ENCODE peak calls at places on chromosome 11, in six cellular contexts. One of them, this sample, is unnamed.

GRCh38 chr11:90756617-90757016 is 533.8 kb upstream of the CHORDC1 start:
- DNase-seq in activated naive CD4-positive, alpha-beta T cell: no peak
- DNase-seq in stimulated activated naive B cell treated with anti-CD40 and anti-IgM and Interleukin-4, amounts not matched to agents 10 μg/mL and 1 μg/mL and 100 μg/mL, for 72 hours: no peak
- DNase-seq in iPS-NIHi11: no peak
- DNase-seq in EL: no peak
- DNase-seq in posterior cingulate gyrus: no peak
- DNase-seq in this sample: no peak

GRCh38 chr11:77203901-77204755 is 76.1 kb downstream of the MYO7A start:
- DNase-seq in activated naive CD4-positive, alpha-beta T cell: no peak
- DNase-seq in stimulated activated naive B cell treated with anti-CD40 and anti-IgM and Interleukin-4, amounts not matched to agents 10 μg/mL and 1 μg/mL and 100 μg/mL, for 72 hours: no peak
- DNase-seq in iPS-NIHi11: no peak
- DNase-seq in EL: no peak
- DNase-seq in posterior cingulate gyrus: peak; percentile 71
- DNase-seq in this sample: no peak

GRCh38 chr11:33723238-33723881 is 12.9 kb downstream of the CD59 start:
- DNase-seq in activated naive CD4-positive, alpha-beta T cell: no peak
- DNase-seq in stimulated activated naive B cell treated with anti-CD40 and anti-IgM and Interleukin-4, amounts not matched to agents 10 μg/mL and 1 μg/mL and 100 μg/mL, for 72 hours: no peak
- DNase-seq in iPS-NIHi11: no peak
- DNase-seq in EL: peak; percentile 97
- DNase-seq in posterior cingulate gyrus: no peak
- DNase-seq in this sample: no peak

GRCh38 chr11:129224538-129224937 is 32.4 kb upstream of the ARHGAP32 start:
- DNase-seq in activated naive CD4-positive, alpha-beta T cell: no peak
- DNase-seq in stimulated activated naive B cell treated with anti-CD40 and anti-IgM and Interleukin-4, amounts not matched to agents 10 μg/mL and 1 μg/mL and 100 μg/mL, for 72 hours: no peak
- DNase-seq in iPS-NIHi11: no peak
- DNase-seq in EL: no peak
- DNase-seq in posterior cingulate gyrus: no peak
- DNase-seq in this sample: no peak

GRCh38 chr11:75802022-75802912 is 12.7 kb upstream of the UVRAG start:
- DNase-seq in activated naive CD4-positive, alpha-beta T cell: no peak
- DNase-seq in stimulated activated naive B cell treated with anti-CD40 and anti-IgM and Interleukin-4, amounts not matched to agents 10 μg/mL and 1 μg/mL and 100 μg/mL, for 72 hours: no peak
- DNase-seq in iPS-NIHi11: no peak
- DNase-seq in EL: no peak
- DNase-seq in posterior cingulate gyrus: peak; percentile 88
- DNase-seq in this sample: no peak

GRCh38 chr11:128324531-128325141 is 262.7 kb downstream of the ETS1 start:
- DNase-seq in activated naive CD4-positive, alpha-beta T cell: peak; percentile 45
- DNase-seq in stimulated activated naive B cell treated with anti-CD40 and anti-IgM and Interleukin-4, amounts not matched to agents 10 μg/mL and 1 μg/mL and 100 μg/mL, for 72 hours: no peak
- DNase-seq in iPS-NIHi11: no peak
- DNase-seq in EL: no peak
- DNase-seq in posterior cingulate gyrus: no peak
- DNase-seq in this sample: peak; percentile 65

GRCh38 chr11:32420937-32421532 is 14.3 kb downstream of the WT1 start:
- DNase-seq in activated naive CD4-positive, alpha-beta T cell: no peak
- DNase-seq in stimulated activated naive B cell treated with anti-CD40 and anti-IgM and Interleukin-4, amounts not matched to agents 10 μg/mL and 1 μg/mL and 100 μg/mL, for 72 hours: no peak
- DNase-seq in iPS-NIHi11: no peak
- DNase-seq in EL: no peak
- DNase-seq in posterior cingulate gyrus: peak; percentile 32
- DNase-seq in this sample: no peak

GRCh38 chr11:1486054-1486825 is at the start of gene MOB2:
- DNase-seq in activated naive CD4-positive, alpha-beta T cell: no peak
- DNase-seq in stimulated activated naive B cell treated with anti-CD40 and anti-IgM and Interleukin-4, amounts not matched to agents 10 μg/mL and 1 μg/mL and 100 μg/mL, for 72 hours: no peak
- DNase-seq in iPS-NIHi11: peak; percentile 69
- DNase-seq in EL: no peak
- DNase-seq in posterior cingulate gyrus: peak; percentile 88
- DNase-seq in this sample: no peak

GRCh38 chr11:115580927-115581680 is 76.9 kb upstream of the CADM1 start:
- DNase-seq in activated naive CD4-positive, alpha-beta T cell: no peak
- DNase-seq in stimulated activated naive B cell treated with anti-CD40 and anti-IgM and Interleukin-4, amounts not matched to agents 10 μg/mL and 1 μg/mL and 100 μg/mL, for 72 hours: no peak
- DNase-seq in iPS-NIHi11: no peak
- DNase-seq in EL: no peak
- DNase-seq in posterior cingulate gyrus: no peak
- DNase-seq in this sample: no peak

GRCh38 chr11:12137938-12138731 is 27.7 kb downstream of the MICAL2 start:
- DNase-seq in activated naive CD4-positive, alpha-beta T cell: no peak
- DNase-seq in stimulated activated naive B cell treated with anti-CD40 and anti-IgM and Interleukin-4, amounts not matched to agents 10 μg/mL and 1 μg/mL and 100 μg/mL, for 72 hours: no peak
- DNase-seq in iPS-NIHi11: no peak
- DNase-seq in EL: peak; percentile 93
- DNase-seq in posterior cingulate gyrus: peak; percentile 94
- DNase-seq in this sample: no peak

GRCh38 chr11:33461726-33462125 is 204.5 kb downstream of the HIPK3 start:
- DNase-seq in activated naive CD4-positive, alpha-beta T cell: no peak
- DNase-seq in stimulated activated naive B cell treated with anti-CD40 and anti-IgM and Interleukin-4, amounts not matched to agents 10 μg/mL and 1 μg/mL and 100 μg/mL, for 72 hours: no peak
- DNase-seq in iPS-NIHi11: no peak
- DNase-seq in EL: peak; percentile 26
- DNase-seq in posterior cingulate gyrus: no peak
- DNase-seq in this sample: no peak

This sample was measured in central memory CD8-positive, alpha-beta T cell.